ENCODE peak calls at places on chromosome 6, in seven cellular contexts. One of them, this sample, is unnamed.

GRCh38 chr6:36546664-36546957 is 668 bp downstream of the STK38 start:
- DNase-seq in IMR-90: no peak
- DNase-seq in OCI-LY7: peak; percentile 18
- DNase-seq in CD4-positive, alpha-beta memory T cell: no peak
- DNase-seq in heart left ventricle: no peak
- DNase-seq in PC-9: no peak
- DNase-seq in astrocyte: no peak
- DNase-seq in this sample: no peak

GRCh38 chr6:150176659-150177058 is 33.8 kb downstream of the PPP1R14C start:
- DNase-seq in IMR-90: no peak
- DNase-seq in OCI-LY7: no peak
- DNase-seq in CD4-positive, alpha-beta memory T cell: no peak
- DNase-seq in heart left ventricle: no peak
- DNase-seq in PC-9: peak; percentile 37
- DNase-seq in astrocyte: no peak
- DNase-seq in this sample: no peak

GRCh38 chr6:147507162-147508072 is 1.1 kb upstream of the SAMD5 start:
- DNase-seq in IMR-90: no peak
- DNase-seq in OCI-LY7: no peak
- DNase-seq in CD4-positive, alpha-beta memory T cell: no peak
- DNase-seq in heart left ventricle: peak; percentile 32
- DNase-seq in PC-9: peak; percentile 9
- DNase-seq in astrocyte: no peak
- DNase-seq in this sample: peak; percentile 16

GRCh38 chr6:74733830-74734591 is 471.8 kb downstream of the COL12A1 start:
- DNase-seq in IMR-90: no peak
- DNase-seq in OCI-LY7: no peak
- DNase-seq in CD4-positive, alpha-beta memory T cell: no peak
- DNase-seq in heart left ventricle: no peak
- DNase-seq in PC-9: no peak
- DNase-seq in astrocyte: peak; percentile 6
- DNase-seq in this sample: no peak

GRCh38 chr6:126716012-126716411 is 376.1 kb downstream of the CENPW start:
- DNase-seq in IMR-90: peak; percentile 26
- DNase-seq in OCI-LY7: no peak
- DNase-seq in CD4-positive, alpha-beta memory T cell: no peak
- DNase-seq in heart left ventricle: no peak
- DNase-seq in PC-9: no peak
- DNase-seq in astrocyte: peak; percentile 20
- DNase-seq in this sample: no peak

GRCh38 chr6:80161438-80161837 is 55.0 kb downstream of the BCKDHB start:
- DNase-seq in IMR-90: no peak
- DNase-seq in OCI-LY7: no peak
- DNase-seq in CD4-positive, alpha-beta memory T cell: no peak
- DNase-seq in heart left ventricle: no peak
- DNase-seq in PC-9: no peak
- DNase-seq in astrocyte: no peak
- DNase-seq in this sample: no peak

GRCh38 chr6:159505140-159505922 is 187.7 kb downstream of the SOD2 start:
- DNase-seq in IMR-90: no peak
- DNase-seq in OCI-LY7: no peak
- DNase-seq in CD4-positive, alpha-beta memory T cell: no peak
- DNase-seq in heart left ventricle: peak; percentile 71
- DNase-seq in PC-9: no peak
- DNase-seq in astrocyte: no peak
- DNase-seq in this sample: no peak

GRCh38 chr6:127192911-127193503 is 73.7 kb upstream of the RNF146 start:
- DNase-seq in IMR-90: peak; percentile 62
- DNase-seq in OCI-LY7: no peak
- DNase-seq in CD4-positive, alpha-beta memory T cell: no peak
- DNase-seq in heart left ventricle: no peak
- DNase-seq in PC-9: no peak
- DNase-seq in astrocyte: no peak
- DNase-seq in this sample: no peak

GRCh38 chr6:39855356-39855995 is 63.3 kb downstream of the DAAM2 start:
- DNase-seq in IMR-90: peak; percentile 22
- DNase-seq in OCI-LY7: no peak
- DNase-seq in CD4-positive, alpha-beta memory T cell: no peak
- DNase-seq in heart left ventricle: no peak
- DNase-seq in PC-9: no peak
- DNase-seq in astrocyte: no peak
- DNase-seq in this sample: peak; percentile 44

GRCh38 chr6:56525976-56526375 is 116.7 kb downstream of the DST start:
- DNase-seq in IMR-90: no peak
- DNase-seq in OCI-LY7: no peak
- DNase-seq in CD4-positive, alpha-beta memory T cell: no peak
- DNase-seq in heart left ventricle: no peak
- DNase-seq in PC-9: no peak
- DNase-seq in astrocyte: no peak
- DNase-seq in this sample: no peak
- H3K27ac ChIP-seq in IMR-90: peak overlapping the region; percentile 96
- H3K27ac ChIP-seq in OCI-LY7: peak overlapping the region; percentile 51
- H3K27ac ChIP-seq in CD4-positive, alpha-beta memory T cell: no peak overlapping the region
- H3K27ac ChIP-seq in heart left ventricle: peak overlapping the region; percentile 33
- H3K27ac ChIP-seq in PC-9: no peak overlapping the region
- H3K27ac ChIP-seq in astrocyte: peak overlapping the region; percentile 95
- H3K27ac ChIP-seq in this sample: peak overlapping the region; percentile 82

DNA sequence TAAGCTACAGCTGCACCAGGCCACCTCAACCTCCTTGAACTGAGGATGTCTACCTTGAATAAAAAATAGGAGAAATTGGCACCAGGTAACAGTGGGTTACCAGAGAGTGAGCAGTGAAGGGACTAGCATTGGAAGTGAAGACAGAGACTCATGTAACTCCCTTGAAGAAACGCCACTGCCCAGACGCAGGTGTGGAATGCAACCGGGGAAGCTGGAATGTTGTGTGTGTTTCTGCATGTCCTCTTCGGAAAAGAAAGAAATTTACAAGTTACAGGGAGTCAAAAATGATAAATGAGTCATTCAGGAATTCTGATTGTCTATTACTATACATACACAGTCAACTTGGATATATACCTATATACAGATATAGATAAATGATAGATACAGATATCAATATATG is 514.7 kb upstream of the AGPAT4 start:
- DNase-seq in IMR-90: no peak
- DNase-seq in OCI-LY7: no peak
- DNase-seq in CD4-positive, alpha-beta memory T cell: no peak
- DNase-seq in heart left ventricle: no peak
- DNase-seq in PC-9: no peak
- DNase-seq in astrocyte: no peak
- DNase-seq in this sample: no peak
- H3K27ac ChIP-seq in IMR-90: no peak overlapping the region
- H3K27ac ChIP-seq in OCI-LY7: no peak overlapping the region
- H3K27ac ChIP-seq in CD4-positive, alpha-beta memory T cell: no peak overlapping the region
- H3K27ac ChIP-seq in heart left ventricle: no peak overlapping the region
- H3K27ac ChIP-seq in PC-9: no peak overlapping the region
- H3K27ac ChIP-seq in astrocyte: no peak overlapping the region
- H3K27ac ChIP-seq in this sample: no peak overlapping the region

GRCh38 chr6:5023923-5024322 is 20.1 kb upstream of the RPP40 start:
- DNase-seq in IMR-90: no peak
- DNase-seq in OCI-LY7: no peak
- DNase-seq in CD4-positive, alpha-beta memory T cell: no peak
- DNase-seq in heart left ventricle: no peak
- DNase-seq in PC-9: no peak
- DNase-seq in astrocyte: no peak
- DNase-seq in this sample: no peak
- H3K27ac ChIP-seq in IMR-90: no peak overlapping the region
- H3K27ac ChIP-seq in OCI-LY7: no peak overlapping the region
- H3K27ac ChIP-seq in CD4-positive, alpha-beta memory T cell: no peak overlapping the region
- H3K27ac ChIP-seq in heart left ventricle: no peak overlapping the region
- H3K27ac ChIP-seq in PC-9: no peak overlapping the region
- H3K27ac ChIP-seq in astrocyte: no peak overlapping the region
- H3K27ac ChIP-seq in this sample: no peak overlapping the region

DNA sequence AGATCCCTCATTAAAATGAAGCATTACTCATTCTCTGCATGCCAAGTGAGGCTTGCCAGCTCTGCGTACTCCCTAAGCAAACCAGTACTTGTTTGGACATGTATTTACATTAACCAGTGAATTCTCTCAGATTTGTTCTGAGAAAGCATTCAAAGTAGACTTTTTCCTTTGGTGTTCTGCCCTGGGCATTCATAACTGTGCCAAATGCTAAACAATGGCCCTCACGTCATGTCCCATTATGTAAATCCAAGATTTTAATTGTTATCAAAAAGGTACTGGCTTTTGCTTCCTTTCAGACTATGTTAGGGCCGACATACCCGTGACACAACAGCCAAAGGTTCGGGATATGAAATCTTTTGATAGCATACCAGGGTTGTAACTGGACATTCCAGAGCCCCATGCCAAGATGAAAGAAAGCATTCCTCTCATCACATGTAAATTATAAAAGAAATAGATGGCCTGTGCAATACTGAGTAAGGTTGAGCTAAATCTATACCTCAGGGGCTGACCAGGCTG is 164.2 kb downstream of the ADAT2 start:
- DNase-seq in IMR-90: peak; percentile 37
- DNase-seq in OCI-LY7: no peak
- DNase-seq in CD4-positive, alpha-beta memory T cell: no peak
- DNase-seq in heart left ventricle: no peak
- DNase-seq in PC-9: no peak
- DNase-seq in astrocyte: peak; percentile 82
- DNase-seq in this sample: peak; percentile 4
- H3K27ac ChIP-seq in IMR-90: peak overlapping the region; percentile 27
- H3K27ac ChIP-seq in OCI-LY7: no peak overlapping the region
- H3K27ac ChIP-seq in CD4-positive, alpha-beta memory T cell: no peak overlapping the region
- H3K27ac ChIP-seq in heart left ventricle: no peak overlapping the region
- H3K27ac ChIP-seq in PC-9: no peak overlapping the region
- H3K27ac ChIP-seq in astrocyte: peak overlapping the region; percentile 70
- H3K27ac ChIP-seq in this sample: no peak overlapping the region

This sample was measured in brain microvascular endothelial cell.